ENCODE peak calls at places on chromosomes 16 and 17, in ten cellular contexts. O is epithelial cell of prostate, F is left ventricle myocardium inferior, L is heart right ventricle, I is small intestine, Y is thoracic aorta, W is K562, N is stomach, Z is AG04450, E is cardiac muscle cell. U is an unnamed sample.

GRCh38 chr17:1231456-1231855 is 38.8 kb upstream of the BHLHA9 start:
- DNase-seq in N (peak), F (peak), W (no peak), Y (no peak), Z (no peak), L (peak), O (no peak), I (peak), E (no peak), U (no peak)

GRCh38 chr17:45907720-45908395 is 13.5 kb downstream of the MAPT start:
- DNase-seq in F (no peak), I (no peak), N (no peak), W (no peak), O (no peak), Y (no peak), Z (no peak), L (no peak), E (no peak), U (no peak)

GRCh38 chr17:21019976-21020575 is 22.7 kb downstream of the USP22 start:
- DNase-seq in I (peak), L (no peak), Y (no peak), Z (no peak), N (peak), O (no peak), F (peak), W (no peak), E (no peak), U (peak)

GRCh38 chr17:28475151-28475900 is 1.9 kb downstream of the SLC13A2 start:
- DNase-seq in Y (no peak), O (no peak), F (no peak), N (no peak), W (no peak), E (no peak), Z (no peak), I (peak), L (no peak), U (no peak)

GRCh38 chr16:46961373-46962353 is 11.8 kb downstream of the DNAJA2 start:
- DNase-seq in L (no peak), Y (no peak), Z (no peak), I (no peak), F (no peak), W (no peak), O (no peak), E (no peak), N (no peak), U (no peak)

GRCh38 chr17:62902573-62903229 is 63.3 kb upstream of the TANC2 start:
- DNase-seq in N (no peak), E (peak), O (no peak), W (no peak), F (no peak), Y (no peak), I (peak), L (no peak), Z (no peak), U (no peak)

GRCh38 chr16:84883301-84883700 is 63.5 kb downstream of the CRISPLD2 start:
- DNase-seq in F (peak), W (no peak), L (peak), Y (no peak), E (no peak), Z (no peak), O (no peak), N (no peak), I (no peak), U (no peak)

GRCh38 chr17:12180644-12181261 is 160.1 kb downstream of the MAP2K4 start:
- DNase-seq in O (no peak), F (no peak), E (peak), N (no peak), Z (peak), I (peak), L (peak), Y (no peak), W (peak), U (no peak)

GRCh38 chr17:52762147-52762793 is 603.8 kb upstream of the CA10 start:
- DNase-seq in Y (no peak), E (no peak), I (no peak), Z (no peak), O (no peak), N (no peak), L (peak), F (no peak), W (no peak), U (no peak)

GRCh38 chr17:44942456-44942855 is 5.1 kb downstream of the KIF18B start:
- DNase-seq in Y (no peak), Z (no peak), N (no peak), I (no peak), F (no peak), L (no peak), W (no peak), E (no peak), O (no peak), U (no peak)

GRCh38 chr16:78695371-78695770 is 595.9 kb downstream of the WWOX start:
- DNase-seq in Y (no peak), N (no peak), L (no peak), Z (no peak), F (no peak), I (no peak), W (no peak), E (no peak), O (no peak), U (no peak)

GRCh38 chr16:68257251-68257905 is 6.9 kb upstream of the SLC7A6 start:
- DNase-seq in L (no peak), F (no peak), N (no peak), W (no peak), Y (no peak), I (peak), O (no peak), Z (no peak), E (no peak), U (no peak)

GRCh38 chr17:74332763-74333220 is 6.8 kb downstream of the KIF19 start:
- DNase-seq in Z (no peak), O (no peak), W (peak), L (no peak), F (no peak), N (no peak), Y (no peak), I (peak), E (no peak), U (no peak)

GRCh38 chr17:80860101-80860671 is 131.5 kb upstream of the CHMP6 start:
- DNase-seq in Y (no peak), O (no peak), Z (no peak), E (no peak), N (no peak), L (no peak), I (no peak), F (no peak), W (no peak), U (no peak)

GRCh38 chr17:78882546-78883089 is 20.4 kb downstream of the CEP295NL start:
- DNase-seq in L (no peak), I (no peak), O (no peak), W (no peak), Y (no peak), E (no peak), F (no peak), N (no peak), Z (no peak), U (no peak)

GRCh38 chr17:78965369-78965982 is 14.2 kb downstream of the LGALS3BP start:
- DNase-seq in Z (no peak), Y (no peak), F (no peak), L (no peak), O (no peak), E (no peak), N (no peak), I (no peak), W (no peak), U (no peak)

GRCh38 chr16:456891-457483 is 31.5 kb downstream of the RAB11FIP3 start:
- DNase-seq in N (peak), F (no peak), Y (peak), I (peak), Z (no peak), W (peak), L (no peak), E (peak), O (no peak), U (no peak)

GRCh38 chr16:66414891-66415290 is 12.2 kb upstream of the BEAN1 start:
- DNase-seq in F (no peak), W (no peak), O (no peak), Z (no peak), E (no peak), L (no peak), Y (no peak), N (no peak), I (no peak), U (no peak)

GRCh38 chr16:61370564-61370963 is 665.7 kb downstream of the CDH8 start:
- DNase-seq in W (no peak), L (no peak), O (no peak), Z (no peak), I (no peak), F (no peak), N (no peak), Y (no peak), E (no peak), U (no peak)
- H3K27ac ChIP-seq in W (no peak), L (no peak), O (no peak), Z (no peak), I (no peak), F (no peak), N (no peak), Y (no peak), E (no peak), U (no peak)

GRCh38 chr16:27514806-27515205 is 34.9 kb downstream of the GTF3C1 start:
- DNase-seq in F (peak), I (no peak), E (no peak), Y (no peak), N (no peak), Z (peak), W (no peak), O (no peak), L (no peak), U (no peak)

GRCh38 chr16:27516360-27516759 is 33.4 kb downstream of the GTF3C1 start:
- DNase-seq in O (no peak), Z (no peak), Y (no peak), F (no peak), I (no peak), L (no peak), E (no peak), W (no peak), N (no peak), U (no peak)

GRCh38 chr16:27515874-27516353 is 33.8 kb downstream of the GTF3C1 start:
- DNase-seq in Z (no peak), Y (no peak), N (peak), O (no peak), L (peak), W (peak), I (peak), F (no peak), E (peak), U (peak)

GRCh38 chr16:27520982-27521673 is 28.6 kb downstream of the GTF3C1 start:
- DNase-seq in L (peak), E (peak), I (no peak), O (no peak), W (no peak), Z (no peak), Y (peak), F (peak), N (no peak), U (no peak)

GRCh38 chr16:27518226-27518625 is 31.5 kb downstream of the GTF3C1 start:
- DNase-seq in L (no peak), I (no peak), F (no peak), O (no peak), E (no peak), Y (no peak), W (no peak), N (no peak), Z (no peak), U (no peak)
- H3K27ac ChIP-seq in L (peak), I (no peak), F (peak), O (no peak), E (peak), Y (no peak), W (no peak), N (no peak), Z (no peak), U (no peak)

DNA sequence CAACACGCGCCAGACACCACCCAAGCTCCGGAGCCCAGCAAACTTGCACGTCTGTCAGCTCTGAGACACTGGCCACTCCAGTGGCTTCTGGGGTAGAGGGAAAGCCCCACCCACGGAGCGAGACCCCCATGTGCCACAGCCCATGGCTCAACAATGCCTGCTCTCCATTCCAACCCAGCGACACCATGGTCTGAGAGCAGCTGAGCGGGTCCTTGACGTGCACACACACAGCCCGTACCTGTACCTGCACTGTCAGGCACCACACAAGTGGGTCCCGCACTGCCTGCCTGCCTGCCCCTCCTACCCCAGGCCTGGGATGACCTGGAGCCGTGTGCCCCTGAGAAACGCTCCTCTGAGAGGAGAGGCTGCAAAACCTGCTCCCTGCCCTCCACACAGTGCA is 77.0 kb downstream of the ZNF778 start:
- DNase-seq in E (no peak), F (no peak), Y (no peak), N (no peak), Z (no peak), L (no peak), O (no peak), W (no peak), I (no peak), U (no peak)
- H3K27ac ChIP-seq in E (peak), F (no peak), Y (no peak), N (peak), Z (no peak), L (no peak), O (no peak), W (no peak), I (no peak), U (peak)

GRCh38 chr17:51035436-51035835 is 85.2 kb downstream of the SPAG9 start:
- DNase-seq in N (no peak), E (peak), Z (peak), F (no peak), L (no peak), Y (no peak), O (no peak), W (no peak), I (no peak), U (peak)
- H3K27ac ChIP-seq in N (no peak), E (peak), Z (no peak), F (peak), L (no peak), Y (no peak), O (no peak), W (no peak), I (no peak), U (peak)

DNA sequence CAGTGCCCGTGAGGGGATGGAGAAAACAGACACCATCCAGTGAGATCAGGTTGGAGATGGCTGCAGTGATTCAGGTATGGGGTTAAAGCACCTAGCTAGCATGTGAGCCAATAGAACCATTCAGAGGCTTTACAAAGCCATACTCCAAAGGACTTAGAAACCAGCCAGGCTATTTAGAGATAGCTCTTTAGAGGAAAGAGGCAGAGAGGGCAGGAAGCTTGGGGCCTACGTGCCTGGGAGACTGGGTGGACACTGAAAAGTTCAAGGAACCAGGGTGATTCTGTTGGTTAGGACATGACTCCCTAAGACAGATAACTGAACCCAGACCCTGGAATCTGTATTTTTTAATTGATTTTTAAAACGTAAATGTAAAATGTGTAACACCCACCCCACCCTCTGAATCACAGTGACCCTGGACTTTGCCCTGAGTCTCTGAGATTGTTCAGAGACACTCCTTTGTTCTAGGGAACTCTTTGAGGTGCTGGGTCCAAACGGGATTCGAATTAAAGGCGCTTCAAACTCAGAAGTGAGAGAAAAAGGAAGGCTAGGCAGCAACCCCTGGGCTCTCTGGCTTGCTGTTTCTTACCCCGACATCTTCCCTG is 16.1 kb upstream of the GNA13 start:
- DNase-seq in E (peak), O (no peak), F (no peak), Z (no peak), N (peak), I (peak), Y (no peak), W (no peak), L (no peak), U (no peak)
- H3K27ac ChIP-seq in E (no peak), O (peak), F (peak), Z (no peak), N (peak), I (peak), Y (no peak), W (no peak), L (no peak), U (no peak)

DNA sequence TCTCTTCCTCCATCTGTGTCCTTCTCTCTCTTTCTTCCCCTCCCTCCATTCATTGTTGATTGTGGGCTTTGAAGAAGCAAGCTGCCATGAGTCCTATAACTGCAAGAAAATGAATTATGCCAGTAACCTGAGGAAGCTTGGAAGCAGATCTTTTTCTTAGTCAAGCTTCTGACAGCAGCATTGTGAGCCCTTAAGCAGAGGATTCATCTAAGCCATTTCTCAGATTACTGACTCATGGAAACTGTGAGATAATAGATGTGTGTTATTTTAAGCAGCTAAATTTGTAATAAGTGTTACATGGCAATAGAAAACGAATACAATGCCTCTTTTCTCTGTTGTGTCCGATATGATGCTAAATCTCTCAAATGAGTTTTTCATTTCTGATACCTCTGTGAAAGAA is 1109.7 kb downstream of the CDH11 start:
- DNase-seq in Z (no peak), Y (no peak), O (no peak), W (no peak), L (no peak), F (no peak), N (no peak), E (no peak), I (no peak), U (no peak)
- H3K27ac ChIP-seq in Z (no peak), Y (no peak), O (no peak), W (no peak), L (no peak), F (no peak), N (no peak), E (peak), I (no peak), U (no peak)

GRCh38 chr17:57954421-57955182 is 610 bp downstream of the CUEDC1 start:
- DNase-seq in Z (no peak), L (peak), F (peak), O (no peak), N (peak), I (no peak), E (peak), W (peak), Y (no peak), U (no peak)
- H3K27ac ChIP-seq in Z (peak), L (peak), F (peak), O (peak), N (peak), I (peak), E (peak), W (no peak), Y (peak), U (peak)

DNA sequence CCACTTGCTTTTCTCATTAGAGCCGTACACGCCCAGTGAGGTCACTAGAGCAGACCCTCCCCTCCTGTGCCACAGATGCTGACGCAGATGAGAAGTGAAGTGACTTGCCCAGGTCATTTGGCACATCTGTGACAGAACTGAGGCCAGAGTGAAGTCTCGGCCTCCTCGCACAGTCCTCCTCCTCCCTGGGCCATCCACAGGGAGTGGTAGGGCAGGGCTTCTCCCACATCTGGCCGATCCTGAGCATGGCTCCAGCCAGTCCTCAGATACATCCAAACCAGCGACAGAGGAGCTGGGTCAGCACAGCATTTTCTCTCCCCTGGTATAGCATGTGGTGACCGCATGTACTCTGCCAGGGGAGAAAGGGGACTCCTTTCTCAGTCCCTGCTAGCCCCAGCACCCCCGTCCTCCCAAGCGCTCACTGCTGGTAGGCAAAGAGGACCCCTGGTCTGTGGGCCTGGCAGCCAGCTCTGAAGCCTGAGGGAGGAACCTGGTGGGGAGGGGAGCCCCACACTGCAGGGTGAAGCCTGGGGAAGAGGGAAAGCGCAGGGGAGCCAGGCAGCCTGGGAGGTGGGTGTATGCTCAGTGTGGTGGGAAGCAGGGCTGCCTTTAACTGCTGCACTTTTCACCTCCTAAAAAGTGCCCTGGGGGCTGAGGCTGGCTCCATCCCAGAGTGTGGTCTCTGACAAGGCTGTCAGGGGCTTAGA is 15.1 kb upstream of the TBX2 start:
- DNase-seq in W (no peak), N (no peak), O (no peak), Y (no peak), F (no peak), L (no peak), I (no peak), Z (no peak), E (no peak), U (no peak)
- H3K27ac ChIP-seq in W (no peak), N (no peak), O (no peak), Y (no peak), F (no peak), L (no peak), I (no peak), Z (no peak), E (peak), U (no peak)

DNA sequence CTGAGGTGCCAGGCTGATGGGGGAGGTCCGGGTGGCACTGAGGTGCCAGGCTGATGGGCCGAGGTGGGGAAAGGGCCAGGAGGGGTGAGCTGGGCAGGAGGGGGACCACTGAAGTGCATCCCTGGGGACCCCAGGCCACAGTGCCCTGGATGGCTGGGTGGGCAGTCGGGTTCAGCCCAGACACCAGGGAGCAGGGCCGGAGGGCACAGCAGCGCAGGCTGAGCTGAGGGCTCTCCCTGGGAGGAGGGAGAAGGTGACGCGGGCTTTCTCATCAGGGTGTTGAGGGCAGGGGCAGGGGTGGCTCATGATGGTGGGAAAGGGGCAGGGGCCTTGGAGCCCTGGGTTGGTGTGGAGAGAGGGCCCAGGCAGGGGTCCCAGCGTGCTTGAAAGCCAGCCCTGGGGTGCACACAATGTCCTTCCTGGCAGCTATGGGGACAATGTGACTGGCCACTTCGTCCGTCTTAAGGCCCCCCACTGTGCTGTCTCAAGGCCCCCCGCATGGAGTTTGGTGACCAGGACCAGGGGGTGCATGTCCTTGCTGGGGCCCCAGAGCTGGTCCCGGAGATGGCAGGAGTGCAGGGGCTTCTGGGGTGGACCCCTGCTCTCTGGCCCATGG is 16.0 kb downstream of the CD7 start:
- DNase-seq in Y (no peak), F (no peak), I (no peak), E (no peak), Z (no peak), L (no peak), O (no peak), W (no peak), N (no peak), U (no peak)
- H3K27ac ChIP-seq in Y (no peak), F (no peak), I (peak), E (no peak), Z (no peak), L (no peak), O (no peak), W (no peak), N (no peak), U (no peak)

U was measured in substantia nigra.